ENCODE peak calls at places on chromosomes 13 and 19, in eight cellular contexts. O is tibial artery, Q is testis, N is adrenal gland, P is left lung, C is neuronal stem cell, Y is heart left ventricle, E is IMR-90. U is an unnamed sample. For H3K36me3 and H3K9me3, the result is how much of the 10 kb centered on the place peaks cover.

GRCh38 chr13:27481766-27482165 is 31.4 kb upstream of the MTIF3 start:
- DNase-seq in P (peak), E (peak), Q (peak), N (peak), O (no peak), C (peak), Y (no peak), U (peak)

GRCh38 chr19:48249502-48250014 is 6.2 kb downstream of the CARD8 start:
- DNase-seq in Y (peak), Q (peak), E (no peak), O (peak), P (no peak), N (peak), C (no peak), U (no peak)

GRCh38 chr19:18205180-18205915 is 1.5 kb upstream of the RAB3A start:
- DNase-seq in E (peak), Q (peak), Y (peak), C (no peak), P (peak), O (peak), N (peak), U (peak)

GRCh38 chr19:40147693-40148347 is 43.4 kb upstream of the MAP3K10 start:
- DNase-seq in Y (no peak), Q (no peak), N (peak), E (peak), C (no peak), O (peak), P (no peak), U (peak)

GRCh38 chr13:32073180-32073864 is 41.7 kb downstream of the FRY start:
- DNase-seq in Y (no peak), Q (no peak), O (no peak), E (no peak), C (no peak), P (no peak), N (no peak), U (no peak)

GRCh38 chr13:57630661-57631606 is 610 bp upstream of the PCDH17 start:
- DNase-seq in E (no peak), O (no peak), Y (peak), C (no peak), Q (no peak), N (no peak), P (peak), U (no peak)

GRCh38 chr13:63501702-63502101 is 2086.1 kb upstream of the PCDH20 start:
- DNase-seq in P (no peak), O (no peak), Q (no peak), Y (no peak), C (no peak), E (peak), N (no peak), U (no peak)

GRCh38 chr19:12293771-12294307 is 844 bp downstream of the ZNF44 start:
- DNase-seq in O (peak), P (peak), N (peak), C (peak), Y (peak), E (peak), Q (peak), U (peak)

GRCh38 chr13:77150651-77151050 is 123.7 kb upstream of the FBXL3 start:
- DNase-seq in Q (no peak), N (no peak), E (peak), O (no peak), C (no peak), P (no peak), Y (no peak), U (no peak)

GRCh38 chr19:38190793-38191192 is 33.2 kb downstream of the DPF1 start:
- DNase-seq in O (no peak), Q (no peak), C (no peak), N (peak), P (no peak), Y (no peak), E (no peak), U (no peak)

GRCh38 chr13:38223093-38223492 is 126.6 kb upstream of the UFM1 start:
- DNase-seq in Y (no peak), Q (no peak), N (no peak), O (no peak), E (peak), C (peak), P (no peak), U (peak)

GRCh38 chr13:81393686-81394085 is 1052.8 kb upstream of the SPRY2 start:
- DNase-seq in Q (no peak), P (no peak), E (no peak), Y (no peak), N (no peak), C (no peak), O (no peak), U (no peak)

GRCh38 chr19:9057505-9058258 is 29.2 kb upstream of the OR1M1 start:
- DNase-seq in O (no peak), Q (no peak), E (no peak), C (no peak), N (no peak), P (no peak), Y (no peak), U (no peak)

GRCh38 chr13:26342898-26343297 is 89.0 kb downstream of the CDK8 start:
- DNase-seq in O (no peak), Y (no peak), P (no peak), E (no peak), N (no peak), Q (no peak), C (no peak), U (no peak)

GRCh38 chr19:1446713-1447564 is 3.0 kb upstream of the APC2 start:
- DNase-seq in P (peak), Q (no peak), C (no peak), Y (peak), E (no peak), O (no peak), N (no peak), U (no peak)

GRCh38 chr19:41615207-41615606 is 11.7 kb downstream of the CEACAM4 start:
- DNase-seq in P (no peak), Y (no peak), N (no peak), E (no peak), O (no peak), Q (no peak), C (no peak), U (no peak)

GRCh38 chr19:5484398-5485285 is 29.4 kb downstream of the ZNRF4 start:
- DNase-seq in C (no peak), E (peak), O (no peak), Q (no peak), N (no peak), Y (no peak), P (no peak), U (peak)

GRCh38 chr13:93620366-93620765 is 393.8 kb downstream of the GPC6 start:
- DNase-seq in C (no peak), P (no peak), Y (no peak), N (no peak), E (no peak), Q (no peak), O (no peak), U (no peak)

GRCh38 chr19:45125975-45126493 is 33.1 kb downstream of the PPP1R37 start:
- DNase-seq in C (peak), Q (peak), E (peak), N (peak), P (no peak), O (no peak), Y (peak), U (peak)

GRCh38 chr19:45883881-45884681 is 1.9 kb downstream of the IRF2BP1 start:
- DNase-seq in C (no peak), N (no peak), Y (no peak), P (peak), O (no peak), E (no peak), Q (no peak), U (no peak)

GRCh38 chr19:50741179-50741933 is 18.2 kb downstream of the CLEC11A start:
- DNase-seq in P (no peak), O (no peak), N (no peak), C (no peak), Y (no peak), Q (no peak), E (no peak), U (no peak)

GRCh38 chr13:102597029-102598015 is 536 bp downstream of the TPP2 start:
- DNase-seq in P (peak), N (peak), Q (peak), C (peak), O (peak), Y (no peak), E (peak), U (peak)

GRCh38 chr19:47663435-47663910 is 49.7 kb upstream of the EHD2 start:
- DNase-seq in Y (no peak), C (no peak), N (no peak), P (no peak), O (no peak), E (peak), Q (no peak), U (no peak)

GRCh38 chr13:100234006-100234405 is 145.1 kb downstream of the PCCA start:
- DNase-seq in Y (no peak), C (peak), Q (no peak), O (no peak), E (no peak), N (no peak), P (no peak), U (no peak)

GRCh38 chr13:29925457-29925856 is 75.0 kb upstream of the UBL3 start:
- DNase-seq in N (peak), P (no peak), E (peak), C (no peak), Q (peak), O (peak), Y (peak), U (peak)

GRCh38 chr13:66704110-66704509 is 526.0 kb downstream of the PCDH9 start:
- DNase-seq in C (no peak), E (no peak), N (no peak), Y (no peak), O (no peak), Q (no peak), P (no peak), U (no peak)

GRCh38 chr13:73765651-73766384 is 368.4 kb downstream of the KLF12 start:
- DNase-seq in O (peak), Y (peak), P (peak), C (peak), E (peak), Q (peak), N (peak), U (no peak)

GRCh38 chr13:20065516-20065915 is 95.3 kb downstream of the GJA3 start:
- DNase-seq in Q (no peak), P (no peak), Y (no peak), N (no peak), C (no peak), O (no peak), E (no peak), U (no peak)

GRCh38 chr13:20074956-20075355 is 85.9 kb downstream of the GJA3 start:
- DNase-seq in E (no peak), P (no peak), O (no peak), C (no peak), N (no peak), Q (no peak), Y (no peak), U (no peak)

GRCh38 chr13:20073775-20074174 is 87.1 kb downstream of the GJA3 start:
- DNase-seq in P (no peak), Q (no peak), Y (no peak), O (no peak), E (no peak), C (no peak), N (no peak), U (no peak)

GRCh38 chr13:20064128-20064527 is 96.7 kb downstream of the GJA3 start:
- DNase-seq in E (peak), C (no peak), P (no peak), O (no peak), Q (no peak), Y (no peak), N (no peak), U (no peak)

DNA sequence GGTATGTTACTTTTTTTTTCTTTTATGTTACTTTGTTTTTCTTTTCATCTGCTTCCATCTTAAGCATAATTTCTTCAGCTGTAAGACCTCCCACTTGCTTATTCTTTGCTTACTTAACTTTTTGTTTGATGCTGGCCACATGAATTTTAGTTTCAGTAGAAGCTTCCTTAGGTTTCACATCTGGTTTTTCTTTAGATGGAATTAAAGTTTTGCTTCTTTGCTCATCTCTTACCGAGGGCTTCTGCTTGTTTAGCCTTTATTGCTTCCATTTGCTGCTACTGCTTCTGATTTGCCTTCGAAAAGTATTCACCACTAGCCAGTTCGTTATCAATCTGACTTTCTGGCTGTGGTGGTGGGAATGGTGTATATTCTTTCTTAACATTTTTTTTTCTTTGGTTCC is 90.9 kb downstream of the GJA3 start:
- DNase-seq in Y (no peak), N (no peak), C (no peak), P (no peak), Q (no peak), O (no peak), E (no peak), U (no peak)
- H3K36me3 ChIP-seq in Y (half or more), N (half or more), C (half or more), P (under half), Q (under half), O (under half), E (under half), U (under half)

GRCh38 chr13:111548805-111549204 is 228.4 kb downstream of the TEX29 start:
- DNase-seq in P (no peak), C (no peak), Y (no peak), E (no peak), O (no peak), Q (no peak), N (no peak), U (no peak)
- H3K9me3 ChIP-seq in P (under half), C (under half), Y (under half), E (under half), O (under half), Q (under half), N (under half), U (under half)

DNA sequence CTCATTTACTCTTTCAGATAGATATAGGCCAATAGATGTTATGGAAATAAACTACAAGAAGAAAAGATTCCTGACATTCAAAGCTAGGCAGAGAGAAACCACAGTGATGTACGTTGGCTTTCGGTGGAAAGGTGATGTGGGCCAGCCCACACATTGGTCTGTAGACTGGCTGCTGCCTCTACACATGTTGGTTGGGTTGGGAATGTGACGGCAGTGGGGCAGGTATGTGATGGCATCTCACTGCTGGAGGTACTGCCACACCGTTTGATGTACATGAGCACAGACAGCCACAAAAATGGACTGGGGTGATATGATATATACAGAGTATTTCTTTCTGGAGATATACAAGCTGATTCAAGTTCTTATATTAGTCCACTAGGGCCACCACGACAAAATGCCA is 69.4 kb downstream of the C13orf42 start:
- DNase-seq in Y (no peak), E (no peak), O (no peak), Q (no peak), C (no peak), P (no peak), N (no peak), U (no peak)
- H3K36me3 ChIP-seq in Y (under half), E (under half), O (under half), Q (under half), C (under half), P (under half), N (under half), U (under half)

DNA sequence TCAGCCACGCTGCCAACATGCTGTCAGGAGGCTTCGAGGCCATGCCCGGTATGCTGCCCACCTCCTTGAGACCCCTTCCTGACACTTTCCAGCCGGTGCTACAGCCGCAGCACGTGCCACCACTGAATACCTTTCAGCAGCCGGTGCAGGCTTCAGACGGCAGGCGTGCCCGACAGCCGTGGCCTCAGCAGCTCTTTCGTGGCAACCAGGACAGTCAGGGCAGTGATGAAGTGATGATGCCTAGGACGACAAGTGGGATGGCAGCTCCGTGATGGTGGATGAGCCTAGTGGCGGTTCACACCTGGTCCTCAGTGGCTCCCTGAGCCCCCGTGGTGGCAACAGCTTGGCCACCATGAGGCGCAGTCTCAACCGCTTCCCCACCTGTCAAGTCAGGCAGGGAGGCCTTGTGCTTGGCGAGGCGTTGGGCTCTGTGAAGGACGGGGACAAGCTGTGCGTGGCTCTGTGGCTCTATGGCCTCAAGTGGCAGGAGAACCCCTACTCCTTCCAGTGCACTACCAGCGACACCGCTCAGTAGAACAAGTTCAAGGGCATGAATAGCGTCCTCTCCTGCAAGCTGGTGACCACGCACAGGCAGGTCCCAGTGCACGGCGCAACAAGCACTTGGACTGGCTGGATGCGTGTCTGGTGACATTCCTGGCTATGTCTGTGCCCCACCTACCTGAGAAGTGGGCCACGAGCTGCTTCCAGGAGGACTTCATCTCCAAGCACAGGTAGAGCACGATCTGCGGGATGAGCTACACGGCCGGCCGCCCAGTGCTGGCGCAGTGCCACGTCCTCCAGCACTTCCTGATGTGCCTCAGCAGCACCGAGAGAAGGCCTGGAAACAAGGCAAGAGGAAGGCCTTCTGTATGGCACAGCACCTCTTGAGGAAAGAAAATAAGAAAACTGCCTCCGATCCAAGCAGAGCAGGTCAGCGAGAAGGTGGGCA is 18.2 kb upstream of the ZNF14 start:
- DNase-seq in C (no peak), E (no peak), O (no peak), P (peak), N (no peak), Q (no peak), Y (no peak), U (no peak)
- H3K9me3 ChIP-seq in C (under half), E (half or more), O (under half), P (under half), N (under half), Q (under half), Y (under half), U (under half)

GRCh38 chr13:51588406-51588949 is 4.2 kb downstream of the WDFY2 start:
- DNase-seq in P (no peak), E (no peak), O (no peak), Y (no peak), Q (peak), N (peak), C (no peak), U (no peak)

GRCh38 chr13:51585234-51585672 is 991 bp downstream of the WDFY2 start:
- DNase-seq in O (no peak), Y (no peak), E (peak), C (no peak), N (no peak), P (no peak), Q (peak), U (no peak)

GRCh38 chr13:51589793-51590192 is 5.5 kb downstream of the WDFY2 start:
- DNase-seq in P (no peak), Y (no peak), O (no peak), Q (no peak), C (no peak), E (no peak), N (no peak), U (no peak)

GRCh38 chr13:51585696-51586095 is 1.4 kb downstream of the WDFY2 start:
- DNase-seq in O (no peak), Q (no peak), E (peak), C (no peak), N (no peak), Y (no peak), P (no peak), U (no peak)

DNA sequence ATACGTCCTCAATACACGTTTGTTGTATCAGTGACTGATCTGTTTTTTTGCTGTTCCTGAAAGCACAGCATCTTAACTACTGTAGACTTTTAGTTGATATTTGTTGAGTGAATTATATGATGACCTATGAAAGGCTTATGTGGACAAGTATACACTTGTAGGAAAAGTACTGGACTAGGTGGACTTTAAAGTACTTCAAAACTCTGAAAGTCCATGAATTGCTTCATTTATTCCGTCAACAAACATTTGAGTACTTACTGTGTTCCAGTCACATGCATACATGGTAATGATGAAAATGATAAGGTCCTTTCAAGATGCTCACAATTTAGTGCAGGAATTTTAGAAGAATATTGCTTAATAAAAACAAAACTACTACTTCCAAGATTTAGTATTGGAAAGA is 3.1 kb downstream of the WDFY2 start:
- DNase-seq in C (no peak), O (no peak), E (no peak), N (no peak), P (no peak), Y (no peak), Q (no peak), U (no peak)
- H3K36me3 ChIP-seq in C (under half), O (under half), E (under half), N (under half), P (under half), Y (under half), Q (under half), U (under half)

GRCh38 chr19:15575406-15575805 is 39.6 kb upstream of the CYP4F8 start:
- DNase-seq in C (no peak), O (no peak), P (no peak), E (no peak), N (no peak), Y (peak), Q (peak), U (no peak)

GRCh38 chr19:15576526-15577156 is 38.4 kb upstream of the CYP4F8 start:
- DNase-seq in C (no peak), Y (no peak), O (no peak), Q (peak), E (no peak), P (no peak), N (no peak), U (no peak)

GRCh38 chr19:15577184-15577771 is 37.7 kb upstream of the CYP4F8 start:
- DNase-seq in C (no peak), O (no peak), Q (peak), Y (peak), E (no peak), P (no peak), N (no peak), U (no peak)
- H3K9me3 ChIP-seq in C (under half), O (under half), Q (under half), Y (under half), E (under half), P (under half), N (under half), U (under half)